ENCODE peak calls at places on chromosomes 11 and 22, in ten cellular contexts. One of them, this sample, is unnamed. For H3K4me1, the result is how much of the 10 kb centered on the place peaks cover.

GRCh38 chr11:118082880-118083543 is 3.8 kb downstream of the SMIM35 start:
- DNase-seq in HCT116: no peak
- DNase-seq in H1: no peak
- DNase-seq in sigmoid colon: no peak
- DNase-seq in upper lobe of left lung: no peak
- DNase-seq in K562: peak
- DNase-seq in HepG2: no peak
- DNase-seq in GM23338: no peak
- DNase-seq in stomach: no peak
- DNase-seq in SK-N-SH: no peak
- DNase-seq in this sample: no peak

GRCh38 chr11:1751521-1751921 is 1.1 kb upstream of the IFITM10 start:
- DNase-seq in HCT116: no peak
- DNase-seq in H1: no peak
- DNase-seq in sigmoid colon: no peak
- DNase-seq in upper lobe of left lung: no peak
- DNase-seq in K562: no peak
- DNase-seq in HepG2: no peak
- DNase-seq in GM23338: no peak
- DNase-seq in stomach: no peak
- DNase-seq in SK-N-SH: no peak
- DNase-seq in this sample: no peak

GRCh38 chr11:110362916-110363574 is 66.6 kb upstream of the RDX start:
- DNase-seq in HCT116: peak
- DNase-seq in H1: no peak
- DNase-seq in sigmoid colon: no peak
- DNase-seq in upper lobe of left lung: no peak
- DNase-seq in K562: no peak
- DNase-seq in HepG2: peak
- DNase-seq in GM23338: peak
- DNase-seq in stomach: peak
- DNase-seq in SK-N-SH: no peak
- DNase-seq in this sample: no peak

GRCh38 chr11:124867700-124868099 is 2.5 kb downstream of the ROBO3 start:
- DNase-seq in HCT116: peak
- DNase-seq in H1: no peak
- DNase-seq in sigmoid colon: peak
- DNase-seq in upper lobe of left lung: no peak
- DNase-seq in K562: peak
- DNase-seq in HepG2: peak
- DNase-seq in GM23338: peak
- DNase-seq in stomach: no peak
- DNase-seq in SK-N-SH: peak
- DNase-seq in this sample: no peak

GRCh38 chr11:93579187-93579773 is 36.1 kb upstream of the SMCO4 start:
- DNase-seq in HCT116: no peak
- DNase-seq in H1: no peak
- DNase-seq in sigmoid colon: no peak
- DNase-seq in upper lobe of left lung: no peak
- DNase-seq in K562: no peak
- DNase-seq in HepG2: no peak
- DNase-seq in GM23338: no peak
- DNase-seq in stomach: no peak
- DNase-seq in SK-N-SH: no peak
- DNase-seq in this sample: no peak

GRCh38 chr22:22848364-22848866 is 39.2 kb upstream of the IGLL5 start:
- DNase-seq in HCT116: peak
- DNase-seq in H1: peak
- DNase-seq in sigmoid colon: no peak
- DNase-seq in upper lobe of left lung: peak
- DNase-seq in K562: peak
- DNase-seq in HepG2: peak
- DNase-seq in GM23338: peak
- DNase-seq in stomach: peak
- DNase-seq in SK-N-SH: peak
- DNase-seq in this sample: peak

GRCh38 chr22:17969732-17970131 is 54.6 kb downstream of the MICAL3 start:
- DNase-seq in HCT116: no peak
- DNase-seq in H1: no peak
- DNase-seq in sigmoid colon: no peak
- DNase-seq in upper lobe of left lung: no peak
- DNase-seq in K562: no peak
- DNase-seq in HepG2: no peak
- DNase-seq in GM23338: no peak
- DNase-seq in stomach: no peak
- DNase-seq in SK-N-SH: no peak
- DNase-seq in this sample: no peak

GRCh38 chr11:128251140-128251539 is 336.2 kb downstream of the ETS1 start:
- DNase-seq in HCT116: no peak
- DNase-seq in H1: no peak
- DNase-seq in sigmoid colon: no peak
- DNase-seq in upper lobe of left lung: no peak
- DNase-seq in K562: no peak
- DNase-seq in HepG2: no peak
- DNase-seq in GM23338: no peak
- DNase-seq in stomach: no peak
- DNase-seq in SK-N-SH: no peak
- DNase-seq in this sample: no peak

DNA sequence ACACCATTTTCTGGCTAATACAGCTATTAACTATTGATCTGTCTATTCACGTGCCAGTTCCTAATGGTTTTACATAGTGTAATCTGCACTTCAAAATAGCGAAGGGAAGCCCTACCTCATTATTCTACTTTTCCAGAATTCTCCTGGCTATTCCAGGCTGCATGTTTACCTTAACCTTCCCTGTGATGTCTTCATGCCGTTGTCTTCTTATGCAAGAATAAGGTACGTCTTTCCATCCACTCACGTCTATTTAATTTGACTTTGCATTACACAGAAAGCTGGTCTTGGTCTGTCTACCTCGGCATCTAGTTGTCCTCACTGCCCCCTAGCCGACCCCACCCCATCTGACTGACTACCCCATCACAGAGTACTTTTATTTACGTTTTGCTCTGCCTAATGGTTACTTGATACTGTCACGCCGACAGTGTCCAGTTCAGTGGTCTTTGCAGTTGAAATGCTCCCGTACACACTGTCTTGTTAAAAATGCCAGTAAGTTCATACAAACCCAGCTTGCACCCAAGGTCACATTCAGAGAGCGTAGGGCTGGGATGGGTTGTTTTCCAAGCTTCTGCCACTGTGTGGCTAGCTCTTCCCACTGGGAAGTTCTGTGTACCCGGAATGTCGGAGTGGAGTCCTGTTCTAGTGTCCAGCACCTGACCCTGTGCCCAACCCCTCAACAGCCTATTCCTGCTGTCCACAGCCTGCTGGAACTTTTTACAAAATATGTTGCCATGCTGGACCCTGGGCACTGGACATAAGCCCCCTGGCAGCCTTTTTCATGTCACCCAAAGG is 15.0 kb downstream of the NEAT1 start:
- DNase-seq in HCT116: no peak
- DNase-seq in H1: peak
- DNase-seq in sigmoid colon: peak
- DNase-seq in upper lobe of left lung: no peak
- DNase-seq in K562: no peak
- DNase-seq in HepG2: no peak
- DNase-seq in GM23338: no peak
- DNase-seq in stomach: peak
- DNase-seq in SK-N-SH: no peak
- DNase-seq in this sample: no peak
- H3K4me1 ChIP-seq in HCT116: under half
- H3K4me1 ChIP-seq in H1: under half
- H3K4me1 ChIP-seq in sigmoid colon: half or more
- H3K4me1 ChIP-seq in upper lobe of left lung: half or more
- H3K4me1 ChIP-seq in K562: under half
- H3K4me1 ChIP-seq in HepG2: half or more
- H3K4me1 ChIP-seq in GM23338: under half
- H3K4me1 ChIP-seq in stomach: half or more
- H3K4me1 ChIP-seq in SK-N-SH: under half
- H3K4me1 ChIP-seq in this sample: half or more

GRCh38 chr11:13837286-13837685 is 125.2 kb upstream of the SPON1 start:
- DNase-seq in HCT116: peak
- DNase-seq in H1: no peak
- DNase-seq in sigmoid colon: no peak
- DNase-seq in upper lobe of left lung: no peak
- DNase-seq in K562: no peak
- DNase-seq in HepG2: no peak
- DNase-seq in GM23338: no peak
- DNase-seq in stomach: no peak
- DNase-seq in SK-N-SH: no peak
- DNase-seq in this sample: no peak

GRCh38 chr11:13831707-13832106 is 130.8 kb upstream of the SPON1 start:
- DNase-seq in HCT116: no peak
- DNase-seq in H1: no peak
- DNase-seq in sigmoid colon: no peak
- DNase-seq in upper lobe of left lung: no peak
- DNase-seq in K562: no peak
- DNase-seq in HepG2: no peak
- DNase-seq in GM23338: no peak
- DNase-seq in stomach: no peak
- DNase-seq in SK-N-SH: no peak
- DNase-seq in this sample: no peak

GRCh38 chr11:13836666-13837065 is 125.9 kb upstream of the SPON1 start:
- DNase-seq in HCT116: no peak
- DNase-seq in H1: no peak
- DNase-seq in sigmoid colon: no peak
- DNase-seq in upper lobe of left lung: no peak
- DNase-seq in K562: no peak
- DNase-seq in HepG2: no peak
- DNase-seq in GM23338: no peak
- DNase-seq in stomach: no peak
- DNase-seq in SK-N-SH: no peak
- DNase-seq in this sample: no peak

DNA sequence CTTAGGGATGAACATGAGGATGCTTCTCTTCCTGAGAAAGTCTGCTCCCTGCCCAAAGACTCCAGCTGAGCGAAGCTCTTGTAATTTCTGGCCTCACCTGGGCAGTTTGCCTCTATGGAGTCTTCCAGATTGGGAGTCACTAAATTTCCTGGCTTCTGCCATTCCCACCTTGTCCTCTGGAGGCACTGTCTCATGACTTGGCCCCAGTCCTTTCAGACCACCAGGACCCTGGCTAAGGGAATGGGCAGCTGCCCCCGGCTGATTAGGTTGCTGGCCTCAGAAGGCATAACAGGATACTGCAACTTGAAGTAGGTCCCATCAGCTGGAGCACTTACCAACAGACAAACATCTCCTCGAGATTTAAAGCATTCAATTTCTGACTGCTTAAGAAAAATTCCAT is 128.1 kb upstream of the SPON1 start:
- DNase-seq in HCT116: no peak
- DNase-seq in H1: peak
- DNase-seq in sigmoid colon: no peak
- DNase-seq in upper lobe of left lung: no peak
- DNase-seq in K562: peak
- DNase-seq in HepG2: no peak
- DNase-seq in GM23338: peak
- DNase-seq in stomach: no peak
- DNase-seq in SK-N-SH: peak
- DNase-seq in this sample: no peak
- TF ChIP-seq CTCF in HCT116: peak
- TF ChIP-seq CTCF in H1: peak
- TF ChIP-seq CTCF in sigmoid colon: no peak
- TF ChIP-seq CTCF in upper lobe of left lung: no peak
- TF ChIP-seq CTCF in K562: peak
- TF ChIP-seq CTCF in HepG2: peak
- TF ChIP-seq CTCF in GM23338: peak
- TF ChIP-seq CTCF in stomach: no peak
- TF ChIP-seq CTCF in SK-N-SH: peak
- TF ChIP-seq CTCF in this sample: peak

DNA sequence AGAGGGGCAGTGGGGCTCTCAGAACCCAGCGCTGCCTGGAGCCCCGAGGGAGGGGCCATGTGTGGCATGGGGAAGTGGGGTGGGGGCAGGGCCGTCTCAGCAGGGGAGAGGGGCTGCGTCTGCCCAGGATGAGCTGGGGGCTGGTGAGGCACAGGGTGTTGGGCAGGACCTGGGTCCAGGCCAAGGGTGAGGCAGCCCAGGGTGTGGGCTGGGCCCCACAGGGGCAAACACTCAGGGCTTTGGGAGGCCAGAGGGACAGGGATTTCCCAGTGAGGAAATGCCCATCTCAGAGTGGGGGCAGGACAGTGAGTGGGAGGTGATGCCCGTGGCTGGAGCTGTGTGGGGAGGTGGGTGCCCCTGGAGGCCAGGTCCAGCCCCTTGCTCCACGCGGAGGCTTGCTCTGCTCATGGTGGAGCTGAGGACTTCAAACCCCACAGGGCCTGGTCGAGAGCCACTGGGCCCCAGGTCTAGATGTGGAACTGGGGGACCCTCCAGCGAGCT is 5.4 kb downstream of the PLXNB2 start:
- DNase-seq in HCT116: no peak
- DNase-seq in H1: no peak
- DNase-seq in sigmoid colon: no peak
- DNase-seq in upper lobe of left lung: peak
- DNase-seq in K562: no peak
- DNase-seq in HepG2: no peak
- DNase-seq in GM23338: no peak
- DNase-seq in stomach: peak
- DNase-seq in SK-N-SH: no peak
- DNase-seq in this sample: no peak
- TF ChIP-seq POLR2AphosphoS5 in HCT116: no peak
- TF ChIP-seq POLR2AphosphoS5 in H1: no peak
- TF ChIP-seq POLR2AphosphoS5 in sigmoid colon: no peak
- TF ChIP-seq POLR2AphosphoS5 in upper lobe of left lung: peak
- TF ChIP-seq POLR2AphosphoS5 in K562: no peak
- TF ChIP-seq POLR2AphosphoS5 in HepG2: no peak
- TF ChIP-seq POLR2AphosphoS5 in GM23338: no peak
- TF ChIP-seq POLR2AphosphoS5 in stomach: no peak
- TF ChIP-seq POLR2AphosphoS5 in SK-N-SH: no peak
- TF ChIP-seq POLR2AphosphoS5 in this sample: no peak

GRCh38 chr11:47536925-47537324 is 16.0 kb downstream of the CELF1 start:
- DNase-seq in HCT116: no peak
- DNase-seq in H1: no peak
- DNase-seq in sigmoid colon: no peak
- DNase-seq in upper lobe of left lung: no peak
- DNase-seq in K562: no peak
- DNase-seq in HepG2: no peak
- DNase-seq in GM23338: no peak
- DNase-seq in stomach: no peak
- DNase-seq in SK-N-SH: no peak
- DNase-seq in this sample: no peak

GRCh38 chr11:47533690-47534135 is 19.2 kb downstream of the CELF1 start:
- DNase-seq in HCT116: no peak
- DNase-seq in H1: no peak
- DNase-seq in sigmoid colon: no peak
- DNase-seq in upper lobe of left lung: no peak
- DNase-seq in K562: no peak
- DNase-seq in HepG2: no peak
- DNase-seq in GM23338: no peak
- DNase-seq in stomach: no peak
- DNase-seq in SK-N-SH: no peak
- DNase-seq in this sample: no peak

GRCh38 chr11:47527186-47527585 is 25.7 kb downstream of the CELF1 start:
- DNase-seq in HCT116: no peak
- DNase-seq in H1: no peak
- DNase-seq in sigmoid colon: no peak
- DNase-seq in upper lobe of left lung: no peak
- DNase-seq in K562: no peak
- DNase-seq in HepG2: no peak
- DNase-seq in GM23338: no peak
- DNase-seq in stomach: no peak
- DNase-seq in SK-N-SH: no peak
- DNase-seq in this sample: no peak

GRCh38 chr11:47534707-47535251 is 18.2 kb downstream of the CELF1 start:
- DNase-seq in HCT116: no peak
- DNase-seq in H1: no peak
- DNase-seq in sigmoid colon: no peak
- DNase-seq in upper lobe of left lung: no peak
- DNase-seq in K562: no peak
- DNase-seq in HepG2: no peak
- DNase-seq in GM23338: no peak
- DNase-seq in stomach: no peak
- DNase-seq in SK-N-SH: no peak
- DNase-seq in this sample: no peak

GRCh38 chr11:47532597-47533213 is 20.2 kb downstream of the CELF1 start:
- DNase-seq in HCT116: no peak
- DNase-seq in H1: no peak
- DNase-seq in sigmoid colon: no peak
- DNase-seq in upper lobe of left lung: no peak
- DNase-seq in K562: no peak
- DNase-seq in HepG2: no peak
- DNase-seq in GM23338: no peak
- DNase-seq in stomach: no peak
- DNase-seq in SK-N-SH: peak
- DNase-seq in this sample: no peak
- H3K4me1 ChIP-seq in HCT116: under half
- H3K4me1 ChIP-seq in H1: under half
- H3K4me1 ChIP-seq in sigmoid colon: half or more
- H3K4me1 ChIP-seq in upper lobe of left lung: under half
- H3K4me1 ChIP-seq in K562: under half
- H3K4me1 ChIP-seq in HepG2: under half
- H3K4me1 ChIP-seq in GM23338: under half
- H3K4me1 ChIP-seq in stomach: under half
- H3K4me1 ChIP-seq in SK-N-SH: under half
- H3K4me1 ChIP-seq in this sample: under half

This sample was measured in Panc1.